ENCODE peak calls at places on chromosomes 1 and 21, in seven cellular contexts. Z, U, F, I, T, W and M are unnamed samples.

GRCh38 chr1:47650205-47650604 is 212.4 kb downstream of the FOXD2 start:
- DNase-seq in Z (peak), U (no peak), F (no peak), I (no peak), T (no peak), W (no peak), M (no peak)

GRCh38 chr1:103949714-103950113 is 200.0 kb downstream of the AMY1C start:
- DNase-seq in Z (no peak), U (no peak), F (no peak), I (peak), T (no peak), W (no peak), M (no peak)

GRCh38 chr1:9269078-9269501 is 23.6 kb upstream of the SPSB1 start:
- DNase-seq in Z (no peak), U (no peak), F (no peak), I (no peak), T (no peak), W (no peak), M (peak)

GRCh38 chr1:43392702-43393101 is 3.0 kb downstream of the SZT2 start:
- DNase-seq in Z (no peak), U (no peak), F (no peak), I (no peak), T (no peak), W (no peak), M (no peak)

GRCh38 chr21:45146801-45147200 is 72.4 kb downstream of the ADARB1 start:
- DNase-seq in Z (no peak), U (no peak), F (no peak), I (no peak), T (no peak), W (no peak), M (no peak)

GRCh38 chr21:36753556-36753955 is 54.6 kb downstream of the SIM2 start:
- DNase-seq in Z (no peak), U (no peak), F (no peak), I (no peak), T (no peak), W (no peak), M (no peak)

GRCh38 chr1:226086776-226087175 is 24.3 kb downstream of the H3-3A start:
- DNase-seq in Z (no peak), U (no peak), F (no peak), I (no peak), T (no peak), W (no peak), M (no peak)

GRCh38 chr1:180157108-180157507 is 2.4 kb downstream of the QSOX1 start:
- DNase-seq in Z (no peak), U (no peak), F (no peak), I (no peak), T (peak), W (no peak), M (no peak)

GRCh38 chr1:220881918-220882891 is 3.0 kb downstream of the HLX start:
- DNase-seq in Z (no peak), U (no peak), F (peak), I (peak), T (no peak), W (no peak), M (no peak)

GRCh38 chr1:205182930-205183329 is 28.6 kb downstream of the DSTYK start:
- DNase-seq in Z (no peak), U (no peak), F (no peak), I (no peak), T (no peak), W (no peak), M (no peak)

GRCh38 chr1:21950734-21951575 is 13.8 kb upstream of the HSPG2 start:
- DNase-seq in Z (no peak), U (no peak), F (no peak), I (no peak), T (no peak), W (no peak), M (no peak)

GRCh38 chr1:3817821-3818597 is 21.7 kb upstream of the LRRC47 start:
- DNase-seq in Z (no peak), U (no peak), F (no peak), I (no peak), T (no peak), W (no peak), M (no peak)

GRCh38 chr1:198201956-198202784 is 45.4 kb downstream of the NEK7 start:
- DNase-seq in Z (no peak), U (no peak), F (no peak), I (no peak), T (no peak), W (peak), M (no peak)

GRCh38 chr1:32014937-32015363 is 1.3 kb downstream of the KHDRBS1 start:
- DNase-seq in Z (no peak), U (no peak), F (no peak), I (no peak), T (no peak), W (no peak), M (no peak)

GRCh38 chr1:156245451-156246232 is 2.2 kb downstream of the PAQR6 start:
- DNase-seq in Z (no peak), U (no peak), F (no peak), I (peak), T (no peak), W (no peak), M (no peak)
- TF ChIP-seq JUND in Z (no peak), U (no peak), F (no peak), I (no peak), T (no peak), W (no peak), M (no peak)

GRCh38 chr1:112925015-112925414 is 31.0 kb downstream of the SLC16A1 start:
- DNase-seq in Z (no peak), U (no peak), F (no peak), I (no peak), T (no peak), W (no peak), M (no peak)

GRCh38 chr1:112926858-112927257 is 29.1 kb downstream of the SLC16A1 start:
- DNase-seq in Z (no peak), U (no peak), F (no peak), I (no peak), T (no peak), W (no peak), M (no peak)

GRCh38 chr1:112927462-112927971 is 28.5 kb downstream of the SLC16A1 start:
- DNase-seq in Z (no peak), U (no peak), F (no peak), I (no peak), T (no peak), W (no peak), M (no peak)

GRCh38 chr1:112923956-112924349 is 32.0 kb downstream of the SLC16A1 start:
- DNase-seq in Z (no peak), U (no peak), F (no peak), I (no peak), T (no peak), W (no peak), M (no peak)

DNA sequence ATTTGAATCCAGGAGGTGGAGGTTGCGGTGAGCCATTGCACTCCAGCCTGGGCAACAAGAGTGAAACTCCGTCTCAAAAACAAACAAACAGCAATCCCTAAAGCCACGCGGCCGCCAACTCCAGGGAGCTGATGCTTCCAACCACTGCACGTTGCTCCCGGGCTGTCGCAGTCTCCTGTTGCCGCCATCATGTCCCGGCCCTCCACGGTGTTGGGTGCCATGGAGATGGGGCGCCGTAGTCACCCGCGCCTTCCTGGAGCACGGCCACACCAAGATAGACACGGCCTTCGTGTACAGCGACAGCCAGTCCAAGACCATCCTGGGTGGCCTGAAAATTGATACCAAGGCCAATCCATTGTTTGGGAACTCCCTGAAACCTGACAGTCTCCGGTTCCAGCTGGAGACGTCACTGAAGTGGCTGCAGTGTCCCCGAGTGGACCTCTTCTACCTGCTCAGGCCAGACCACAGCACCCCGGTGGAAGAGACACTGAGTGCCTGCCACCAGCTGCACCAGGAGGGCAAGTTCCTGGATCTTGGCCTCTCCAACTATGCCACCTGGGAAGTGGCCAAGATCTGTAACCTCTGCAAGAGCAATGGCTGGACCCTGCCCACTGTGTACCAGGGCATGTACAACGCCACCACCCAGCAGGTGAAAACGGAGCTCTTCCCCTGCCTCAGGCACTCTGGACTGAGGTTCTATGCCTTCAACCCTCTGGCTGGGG is 32.6 kb downstream of the SLC16A1 start:
- DNase-seq in Z (no peak), U (no peak), F (no peak), I (no peak), T (no peak), W (no peak), M (no peak)
- TF ChIP-seq JUND in Z (no peak), U (no peak), F (no peak), I (no peak), T (no peak), W (no peak), M (no peak)

GRCh38 chr1:216913966-216914365 is 190.7 kb upstream of the ESRRG start:
- DNase-seq in Z (no peak), U (no peak), F (no peak), I (no peak), T (no peak), W (no peak), M (no peak)

GRCh38 chr1:216917039-216917438 is 193.8 kb upstream of the ESRRG start:
- DNase-seq in Z (no peak), U (no peak), F (no peak), I (no peak), T (no peak), W (no peak), M (no peak)

GRCh38 chr1:216910081-216910840 is 187.0 kb upstream of the ESRRG start:
- DNase-seq in Z (no peak), U (no peak), F (no peak), I (no peak), T (no peak), W (no peak), M (no peak)

GRCh38 chr1:216919033-216919970 is 196.1 kb upstream of the ESRRG start:
- DNase-seq in Z (no peak), U (no peak), F (no peak), I (no peak), T (no peak), W (no peak), M (no peak)

GRCh38 chr1:216914974-216915373 is 191.7 kb upstream of the ESRRG start:
- DNase-seq in Z (no peak), U (no peak), F (no peak), I (no peak), T (no peak), W (no peak), M (no peak)
- TF ChIP-seq JUND in Z (no peak), U (no peak), F (no peak), I (no peak), T (no peak), W (no peak), M (no peak)

DNA sequence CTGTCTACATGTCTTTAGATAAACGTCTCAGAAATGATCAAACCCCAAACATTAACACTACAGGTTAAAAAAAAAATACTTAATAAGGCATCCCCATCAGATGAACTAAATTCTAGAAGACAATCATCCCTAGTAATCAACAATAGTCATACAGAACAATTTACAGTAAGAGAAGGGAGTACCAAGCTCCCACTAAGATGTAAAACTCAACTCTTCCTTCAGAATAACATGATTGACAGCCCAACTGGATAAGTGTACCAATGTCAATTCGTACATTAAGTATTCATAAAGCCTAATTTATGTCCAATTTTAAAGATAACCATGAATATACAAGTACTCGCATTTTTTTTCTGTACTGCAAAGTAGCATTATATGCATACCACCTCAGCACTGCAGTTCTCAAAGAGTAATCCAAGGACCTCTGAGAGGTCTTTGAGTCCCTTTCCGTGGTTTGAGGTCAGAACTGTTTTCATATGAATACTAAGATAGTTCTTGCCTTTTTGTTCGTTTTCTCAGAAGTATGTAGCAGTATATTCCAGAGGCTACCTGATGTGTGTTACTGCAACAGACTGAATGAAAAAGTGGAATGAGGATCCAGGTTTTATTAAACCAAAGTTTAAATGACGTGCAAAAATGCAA is 6.6 kb downstream of the SCAF4 start:
- DNase-seq in Z (no peak), U (no peak), F (no peak), I (no peak), T (no peak), W (no peak), M (no peak)
- TF ChIP-seq JUND in Z (no peak), U (no peak), F (no peak), I (no peak), T (no peak), W (no peak), M (no peak)

GRCh38 chr1:161381707-161382106 is 14.0 kb upstream of the CFAP126 start:
- DNase-seq in Z (no peak), U (no peak), F (no peak), I (no peak), T (no peak), W (no peak), M (no peak)

GRCh38 chr1:161378014-161378413 is 10.3 kb upstream of the CFAP126 start:
- DNase-seq in Z (no peak), U (no peak), F (no peak), I (no peak), T (no peak), W (no peak), M (no peak)

GRCh38 chr1:161379071-161379470 is 11.4 kb upstream of the CFAP126 start:
- DNase-seq in Z (no peak), U (no peak), F (no peak), I (no peak), T (no peak), W (no peak), M (no peak)

GRCh38 chr1:161382214-161383019 is 14.7 kb upstream of the CFAP126 start:
- DNase-seq in Z (peak), U (peak), F (no peak), I (peak), T (peak), W (no peak), M (no peak)
- TF ChIP-seq JUND in Z (no peak), U (no peak), F (no peak), I (no peak), T (no peak), W (no peak), M (no peak)

GRCh38 chr1:163071381-163072255 is 2.5 kb downstream of the RGS4 start:
- DNase-seq in Z (peak), U (peak), F (peak), I (peak), T (peak), W (no peak), M (peak)
- TF ChIP-seq JUND in Z (no peak), U (no peak), F (no peak), I (peak), T (no peak), W (no peak), M (no peak)

DNA sequence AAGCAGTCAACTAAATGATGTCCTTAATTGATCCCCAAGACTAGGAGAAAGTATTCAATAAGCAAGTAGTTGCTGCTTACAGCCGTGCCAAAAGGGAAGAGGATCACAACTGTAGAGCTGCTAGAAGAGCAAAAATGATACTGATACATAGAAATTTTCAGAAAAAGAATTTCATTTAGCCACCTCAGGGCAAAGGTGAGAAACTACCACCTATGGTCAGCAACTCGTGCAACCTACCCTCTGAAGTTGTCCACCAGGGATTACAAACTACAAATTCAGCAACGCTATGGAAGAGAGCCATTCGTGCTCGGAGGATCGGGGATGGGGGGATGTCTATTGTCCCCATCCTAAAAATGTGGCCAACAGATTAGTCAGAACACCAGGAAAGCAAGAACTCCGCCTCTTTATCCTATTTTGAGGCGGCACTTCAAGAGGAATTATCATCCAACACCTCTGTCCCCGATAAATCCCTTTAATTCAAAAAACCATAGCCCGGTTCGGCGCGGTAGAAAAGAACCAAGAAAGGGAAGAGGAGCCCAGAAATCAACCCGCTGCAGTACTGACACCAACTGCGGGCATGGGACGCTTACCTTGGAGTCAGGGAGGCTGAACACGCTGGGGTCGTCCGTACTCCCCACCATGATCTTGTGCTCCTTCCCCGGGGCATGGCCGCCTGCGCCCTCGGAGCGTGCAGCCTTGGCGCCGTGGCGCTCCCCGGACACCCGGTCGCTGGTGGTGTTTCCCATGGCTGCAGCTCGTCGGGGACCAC is 687 bp downstream of the PRKAB2 start:
- DNase-seq in Z (no peak), U (no peak), F (no peak), I (peak), T (peak), W (no peak), M (peak)
- TF ChIP-seq JUND in Z (no peak), U (no peak), F (no peak), I (no peak), T (no peak), W (no peak), M (no peak)